ENCODE peak calls at places on chromosomes 12 and 14, in four cellular contexts. O, N, T and C are unnamed samples.

GRCh38 chr12:29216797-29217583 is 67.9 kb downstream of the FAR2 start:
- DNase-seq in O (no peak), N (no peak), T (no peak), C (no peak)

GRCh38 chr14:26984318-26985177 is 386.7 kb upstream of the NOVA1 start:
- DNase-seq in N (peak; percentile 72), T (peak; percentile 43), O (peak; percentile 76), C (peak; percentile 63)

GRCh38 chr14:39581474-39581873 is 149.2 kb upstream of the FBXO33 start:
- DNase-seq in O (no peak), T (no peak), N (no peak), C (no peak)

GRCh38 chr12:18467636-18468520 is 206.6 kb downstream of the PIK3C2G start:
- DNase-seq in T (no peak), O (no peak), N (no peak), C (no peak)

GRCh38 chr12:63916561-63917476 is 72.3 kb downstream of the SRGAP1 start:
- DNase-seq in T (no peak), O (peak; percentile 61), N (no peak), C (no peak)

GRCh38 chr12:77115471-77115870 is 50.1 kb upstream of the E2F7 start:
- DNase-seq in T (no peak), N (no peak), O (peak; percentile 18), C (no peak)

GRCh38 chr12:89040146-89040964 is 311.9 kb downstream of the DUSP6 start:
- DNase-seq in T (no peak), O (no peak), N (no peak), C (no peak)

GRCh38 chr14:89915114-89915878 is 39.2 kb downstream of the EFCAB11 start:
- DNase-seq in O (peak; percentile 84), T (peak; percentile 27), N (peak; percentile 62), C (peak; percentile 82)

GRCh38 chr12:21665816-21666215 is 8.2 kb upstream of the LDHB start:
- DNase-seq in O (no peak), N (no peak), T (no peak), C (no peak)

GRCh38 chr14:99127651-99128167 is 144.3 kb downstream of the BCL11B start:
- DNase-seq in O (no peak), N (no peak), T (no peak), C (peak; percentile 57)

DNA sequence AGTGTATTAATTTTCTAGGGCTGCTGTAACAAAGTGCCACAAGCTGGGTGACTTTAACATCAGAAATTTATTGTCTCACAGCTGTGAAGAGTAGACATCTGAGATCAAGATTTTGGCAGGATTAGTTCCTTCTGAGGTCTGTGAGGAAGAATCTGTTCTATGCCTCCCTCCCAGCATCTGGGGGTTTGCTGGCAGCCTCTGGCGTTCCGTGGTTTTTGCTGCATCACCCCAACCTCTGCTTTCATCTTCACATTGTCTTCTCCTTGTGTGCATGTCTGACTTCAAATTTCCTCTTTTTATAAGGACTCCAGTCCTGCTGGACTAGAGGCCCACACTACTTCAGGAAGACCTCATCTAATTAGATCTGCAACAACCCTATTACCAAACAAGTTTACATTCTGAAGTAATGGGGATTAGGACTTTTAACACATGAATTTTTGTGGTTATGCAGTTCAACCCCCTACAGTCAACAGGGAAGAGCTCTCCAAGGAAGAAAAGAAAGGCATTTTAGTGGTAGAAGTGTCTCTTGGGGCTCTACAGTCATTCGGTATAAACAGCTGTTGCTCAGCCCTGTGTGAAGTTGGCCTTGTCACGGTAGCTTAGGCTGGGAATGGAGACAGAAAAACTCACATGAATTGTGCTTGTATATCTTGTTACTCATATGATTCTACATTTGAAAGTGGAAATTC is 89.7 kb downstream of the CAND1 start:
- DNase-seq in N (no peak), T (no peak), O (peak; percentile 36), C (no peak)
- H3K4me3 ChIP-seq in N (no peak overlapping the region), T (no peak overlapping the region), O (no peak overlapping the region), C (no peak overlapping the region)

DNA sequence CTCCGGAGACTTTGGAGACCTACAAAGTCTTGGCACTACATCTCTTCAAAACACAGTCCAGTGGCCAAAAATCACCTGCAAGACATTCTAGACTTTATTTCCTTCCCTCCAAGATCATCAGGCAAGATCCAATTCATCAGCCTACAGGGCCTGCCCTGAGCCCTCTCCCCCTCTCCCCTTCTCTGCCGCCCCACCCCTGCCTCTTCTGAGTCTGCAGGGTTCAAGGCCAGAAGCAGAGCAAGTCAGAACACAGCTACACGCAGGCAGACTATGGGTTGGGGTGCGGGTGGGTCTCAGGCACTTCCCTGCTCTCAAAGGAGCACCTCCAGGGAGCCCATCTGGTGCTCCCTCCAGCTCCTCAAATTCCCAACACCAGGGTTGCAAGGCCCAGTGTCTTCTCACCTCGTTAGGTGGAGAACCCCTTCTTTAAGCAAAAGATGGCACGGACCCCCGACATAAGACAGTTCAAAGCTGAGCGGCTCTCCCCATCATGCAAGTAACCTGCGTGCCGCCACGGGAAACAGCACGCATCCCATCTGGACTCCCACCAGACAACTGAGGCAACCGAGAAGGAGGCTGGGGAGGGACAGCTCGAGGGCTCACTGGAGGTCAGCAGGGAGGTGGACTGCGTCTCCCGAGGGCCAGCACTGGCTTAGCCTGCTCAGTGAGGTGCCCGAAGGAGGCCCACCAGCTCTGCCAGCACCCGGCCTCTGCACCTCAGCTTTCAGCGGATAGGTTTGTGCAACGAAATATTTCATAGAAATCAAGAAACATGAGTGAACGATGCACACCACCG is 5.6 kb upstream of the INF2 start:
- DNase-seq in N (no peak), T (no peak), O (no peak), C (no peak)
- H3K4me1 ChIP-seq in N (peaks cover 32% of the 10 kb centered on the region), T (peaks cover 43% of the 10 kb centered on the region), O (peaks cover 42% of the 10 kb centered on the region), C (no peaks in the 10 kb centered on the region)

GRCh38 chr14:34931206-34931605 is 51.6 kb upstream of the SRP54 start:
- DNase-seq in T (no peak), O (no peak), N (no peak), C (no peak)
- H3K4me3 ChIP-seq in T (no peak overlapping the region), O (no peak overlapping the region), N (no peak overlapping the region), C (no peak overlapping the region)

DNA sequence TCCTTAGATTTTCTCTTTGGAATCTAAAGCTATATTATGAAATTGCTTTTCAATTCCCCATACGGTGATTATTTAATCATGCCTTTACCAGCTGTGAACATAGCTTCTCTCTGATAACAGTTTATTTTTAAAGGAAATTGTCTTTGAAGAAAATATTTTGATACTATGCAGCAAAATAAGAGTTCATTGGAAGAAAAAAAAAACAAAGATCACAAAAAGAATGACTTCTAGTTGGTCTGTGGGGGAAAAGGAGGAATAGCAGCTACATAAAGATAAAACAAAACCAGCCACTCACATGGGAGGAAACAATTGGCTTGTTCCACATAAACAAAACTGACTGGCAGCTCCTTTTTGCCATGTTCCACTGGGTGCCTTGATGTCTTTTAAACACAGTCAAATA is 71.4 kb downstream of the BMP4 start:
- DNase-seq in T (no peak), N (no peak), O (no peak), C (no peak)
- H3K4me1 ChIP-seq in T (no peaks in the 10 kb centered on the region), N (no peaks in the 10 kb centered on the region), O (no peaks in the 10 kb centered on the region), C (no peaks in the 10 kb centered on the region)

GRCh38 chr14:93957751-93958566 is 18.4 kb downstream of the ASB2 start:
- DNase-seq in N (no peak), T (no peak), O (no peak), C (no peak)

GRCh38 chr14:93956082-93956481 is 20.3 kb downstream of the ASB2 start:
- DNase-seq in N (no peak), T (no peak), O (no peak), C (no peak)

GRCh38 chr14:93956514-93957332 is 19.6 kb downstream of the ASB2 start:
- DNase-seq in N (no peak), T (no peak), O (no peak), C (no peak)

GRCh38 chr14:93958567-93959238 is 17.7 kb downstream of the ASB2 start:
- DNase-seq in T (no peak), N (no peak), O (no peak), C (no peak)

DNA sequence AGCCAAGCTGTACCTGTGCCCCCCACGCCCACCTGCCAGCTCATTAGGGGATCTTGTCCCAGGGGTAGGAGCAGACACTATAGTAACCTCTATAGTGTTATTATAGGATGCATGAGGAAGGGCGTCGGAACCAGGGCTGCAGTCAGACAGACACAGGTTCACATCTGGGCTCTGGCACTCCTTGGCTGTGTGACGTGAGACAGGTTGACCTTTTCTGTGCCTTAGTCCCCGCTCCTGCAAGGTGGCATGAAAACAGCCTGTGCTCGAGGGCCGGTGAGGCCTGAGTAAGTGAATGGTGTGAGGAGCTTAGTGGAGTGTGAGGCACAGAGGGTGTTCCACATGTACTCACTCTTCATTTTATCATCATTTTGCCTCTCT is 19.0 kb downstream of the ASB2 start:
- DNase-seq in N (no peak), T (no peak), O (no peak), C (no peak)
- H3K4me3 ChIP-seq in N (no peak overlapping the region), T (no peak overlapping the region), O (no peak overlapping the region), C (no peak overlapping the region)

DNA sequence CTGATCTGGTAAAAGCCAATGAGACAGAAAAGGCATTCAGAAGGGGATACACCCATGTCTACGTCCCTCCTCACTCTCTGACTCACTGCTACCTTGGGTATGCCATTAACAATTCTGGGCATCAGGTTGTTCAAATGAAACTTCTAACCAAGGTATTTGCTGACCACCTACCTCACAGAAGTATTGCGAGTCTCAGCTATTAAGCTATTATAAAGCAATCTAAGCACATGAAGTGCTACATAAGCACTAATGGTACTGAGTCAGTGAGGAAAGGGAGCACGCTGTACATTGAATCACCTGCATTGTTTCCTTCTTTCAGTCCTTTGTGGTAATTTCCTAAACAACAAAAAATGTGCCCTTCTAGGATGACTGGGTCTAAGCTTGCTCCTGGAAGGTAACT is 62.8 kb upstream of the CCDC91 start:
- DNase-seq in O (no peak), N (no peak), T (no peak), C (no peak)
- H3K4me1 ChIP-seq in O (no peaks in the 10 kb centered on the region), N (no peaks in the 10 kb centered on the region), T (no peaks in the 10 kb centered on the region), C (no peaks in the 10 kb centered on the region)

GRCh38 chr14:104794099-104794498 is 1.4 kb downstream of the AKT1 start:
- DNase-seq in T (peak; percentile 59), N (no peak), O (peak; percentile 53), C (no peak)

GRCh38 chr14:104795468-104795780 is at the start of gene AKT1:
- DNase-seq in O (no peak), T (no peak), N (no peak), C (no peak)

GRCh38 chr14:104795781-104796681 is 483 bp upstream of the AKT1 start:
- DNase-seq in T (peak; percentile 70), O (no peak), N (no peak), C (no peak)

GRCh38 chr14:104793703-104793959 is 1.9 kb downstream of the AKT1 start:
- DNase-seq in T (no peak), N (no peak), O (no peak), C (no peak)

GRCh38 chr14:104794641-104795467 is 694 bp downstream of the AKT1 start:
- DNase-seq in T (no peak), O (peak; percentile 33), N (no peak), C (no peak)
- H3K4me3 ChIP-seq in T (peak overlapping the region; percentile 70), O (peak overlapping the region; percentile 67), N (peak overlapping the region; percentile 81), C (peak overlapping the region; percentile 79)